ENCODE peak calls at places on chromosomes 2 and 18, in six cellular contexts. K is T-helper 1 cell, G is GOT3, A is RWPE1, V is T-helper 9 cell, W is GM12865. M is an unnamed sample.

GRCh38 chr18:58279504-58280158 is 235.6 kb downstream of the NEDD4L start:
- DNase-seq in G (no peak), A (no peak), W (no peak), V (no peak), K (no peak), M (no peak)

GRCh38 chr18:74476154-74476553 is 19.0 kb upstream of the DIPK1C start:
- DNase-seq in W (no peak), K (no peak), V (no peak), A (no peak), G (no peak), M (no peak)

GRCh38 chr2:65320042-65320711 is 92.5 kb downstream of the ACTR2 start:
- DNase-seq in W (peak), G (peak), V (no peak), K (no peak), A (peak), M (peak)

GRCh38 chr2:19648583-19648982 is 253.2 kb downstream of the TTC32 start:
- DNase-seq in G (no peak), A (peak), V (no peak), K (no peak), W (no peak), M (peak)

GRCh38 chr18:45413180-45413836 is 202.0 kb upstream of the SLC14A2 start:
- DNase-seq in V (no peak), W (no peak), A (no peak), K (no peak), G (no peak), M (peak)

GRCh38 chr2:238761802-238762373 is 86.0 kb upstream of the TWIST2 start:
- DNase-seq in K (no peak), G (no peak), W (no peak), V (no peak), A (peak), M (no peak)

GRCh38 chr18:9803698-9804516 is 81.9 kb upstream of the TXNDC2 start:
- DNase-seq in W (no peak), G (no peak), V (no peak), A (no peak), K (no peak), M (peak)

GRCh38 chr2:12560618-12561017 is 156.1 kb upstream of the TRIB2 start:
- DNase-seq in G (no peak), V (no peak), A (no peak), W (no peak), K (no peak), M (no peak)

GRCh38 chr18:5142859-5143258 is 54.2 kb downstream of the AKAIN1 start:
- DNase-seq in G (no peak), V (no peak), A (no peak), W (no peak), K (no peak), M (no peak)

M was measured in trophoblast cell.